ENCODE peak calls at places on chromosome 19, in eight cellular contexts. G, M, J, Q, O, I, B and A are unnamed samples.

GRCh38 chr19:42079886-42080763 is 4.2 kb downstream of the ZNF574 start:
- DNase-seq in G (no peak), M (no peak), J (no peak), Q (no peak), O (no peak), I (no peak), B (no peak), A (no peak)

GRCh38 chr19:12987190-12987589 is 8.1 kb upstream of the NFIX start:
- DNase-seq in G (no peak), M (no peak), J (no peak), Q (no peak), O (no peak), I (no peak), B (no peak), A (no peak)

GRCh38 chr19:46606019-46606418 is 4.9 kb downstream of the CALM3 start:
- DNase-seq in G (no peak), M (no peak), J (no peak), Q (no peak), O (no peak), I (no peak), B (no peak), A (no peak)

GRCh38 chr19:47176071-47176626 is 45.5 kb downstream of the SAE1 start:
- DNase-seq in G (no peak), M (no peak), J (no peak), Q (no peak), O (peak), I (no peak), B (peak), A (peak)

GRCh38 chr19:609001-609340 is 19.3 kb downstream of the HCN2 start:
- DNase-seq in G (no peak), M (peak), J (no peak), Q (peak), O (peak), I (no peak), B (no peak), A (no peak)

GRCh38 chr19:11480081-11480926 is 542 bp downstream of the ELAVL3 start:
- DNase-seq in G (no peak), M (no peak), J (no peak), Q (no peak), O (no peak), I (no peak), B (no peak), A (no peak)

GRCh38 chr19:44603201-44603945 is 10.0 kb upstream of the IGSF23 start:
- DNase-seq in G (peak), M (no peak), J (peak), Q (no peak), O (peak), I (no peak), B (peak), A (peak)

GRCh38 chr19:38715540-38715939 is 28.7 kb downstream of the CAPN12 start:
- DNase-seq in G (peak), M (no peak), J (no peak), Q (no peak), O (no peak), I (no peak), B (no peak), A (no peak)

GRCh38 chr19:30060872-30061556 is 119.0 kb downstream of the URI1 start:
- DNase-seq in G (no peak), M (no peak), J (no peak), Q (peak), O (no peak), I (no peak), B (no peak), A (no peak)

GRCh38 chr19:47719047-47719885 is 6.0 kb downstream of the EHD2 start:
- DNase-seq in G (peak), M (peak), J (peak), Q (peak), O (peak), I (no peak), B (peak), A (peak)

GRCh38 chr19:17877696-17878095 is 6.0 kb downstream of the SLC5A5 start:
- DNase-seq in G (no peak), M (no peak), J (no peak), Q (no peak), O (no peak), I (no peak), B (no peak), A (no peak)

GRCh38 chr19:47778954-47779351 is 450 bp downstream of the SELENOW start:
- DNase-seq in G (peak), M (peak), J (no peak), Q (peak), O (peak), I (no peak), B (no peak), A (peak)

GRCh38 chr19:7915250-7916136 is 863 bp downstream of the TGFBR3L start:
- DNase-seq in G (no peak), M (no peak), J (no peak), Q (no peak), O (no peak), I (no peak), B (no peak), A (no peak)

GRCh38 chr19:45294291-45295029 is 28.2 kb downstream of the CKM start:
- DNase-seq in G (peak), M (peak), J (no peak), Q (no peak), O (no peak), I (no peak), B (no peak), A (no peak)

GRCh38 chr19:409006-409514 is at the start of gene C2CD4C:
- DNase-seq in G (no peak), M (no peak), J (no peak), Q (no peak), O (no peak), I (peak), B (no peak), A (peak)

GRCh38 chr19:47542030-47542475 is 27.2 kb upstream of the NAPA start:
- DNase-seq in G (peak), M (no peak), J (no peak), Q (no peak), O (peak), I (no peak), B (no peak), A (peak)

GRCh38 chr19:31073485-31074221 is 275.6 kb downstream of the TSHZ3 start:
- DNase-seq in G (no peak), M (no peak), J (no peak), Q (no peak), O (no peak), I (no peak), B (no peak), A (no peak)

GRCh38 chr19:6221220-6221877 is 58.4 kb downstream of the MLLT1 start:
- DNase-seq in G (no peak), M (no peak), J (no peak), Q (no peak), O (no peak), I (no peak), B (no peak), A (no peak)

GRCh38 chr19:1400281-1401137 is 833 bp downstream of the GAMT start:
- DNase-seq in G (peak), M (no peak), J (no peak), Q (no peak), O (no peak), I (no peak), B (no peak), A (peak)

GRCh38 chr19:10988380-10988779 is 27.6 kb downstream of the SMARCA4 start:
- DNase-seq in G (no peak), M (no peak), J (no peak), Q (no peak), O (no peak), I (no peak), B (no peak), A (no peak)

GRCh38 chr19:23071087-23071511 is 45.7 kb upstream of the ZNF730 start:
- DNase-seq in G (peak), M (no peak), J (no peak), Q (no peak), O (no peak), I (no peak), B (peak), A (peak)

GRCh38 chr19:52722062-52723005 is 12.5 kb downstream of the ZNF611 start:
- DNase-seq in G (no peak), M (no peak), J (peak), Q (no peak), O (peak), I (no peak), B (peak), A (peak)

GRCh38 chr19:57410748-57411671 is at the start of gene ZNF17:
- DNase-seq in G (peak), M (peak), J (peak), Q (peak), O (peak), I (peak), B (peak), A (peak)

GRCh38 chr19:2793577-2793976 is 8.3 kb downstream of the THOP1 start:
- DNase-seq in G (no peak), M (no peak), J (no peak), Q (no peak), O (no peak), I (no peak), B (no peak), A (no peak)

GRCh38 chr19:16544468-16545231 is 2.4 kb upstream of the CHERP start:
- DNase-seq in G (no peak), M (no peak), J (no peak), Q (no peak), O (no peak), I (no peak), B (no peak), A (no peak)

GRCh38 chr19:45790942-45791341 is 1.7 kb downstream of the DMWD start:
- DNase-seq in G (peak), M (no peak), J (no peak), Q (no peak), O (no peak), I (no peak), B (no peak), A (no peak)

GRCh38 chr19:53877361-53877766 is 4.6 kb upstream of the PRKCG start:
- DNase-seq in G (no peak), M (no peak), J (no peak), Q (no peak), O (peak), I (no peak), B (no peak), A (no peak)

GRCh38 chr19:44164673-44165512 is at the start of gene ZNF226:
- DNase-seq in G (peak), M (peak), J (peak), Q (peak), O (peak), I (peak), B (peak), A (peak)

GRCh38 chr19:49432141-49433073 is 7.2 kb downstream of the GFY start:
- DNase-seq in G (no peak), M (no peak), J (no peak), Q (peak), O (no peak), I (no peak), B (no peak), A (no peak)

GRCh38 chr19:8512115-8512967 is 1.6 kb downstream of the ZNF414 start:
- DNase-seq in G (no peak), M (no peak), J (no peak), Q (peak), O (no peak), I (no peak), B (no peak), A (no peak)

GRCh38 chr19:45400192-45400591 is 4.7 kb downstream of the PPP1R13L start:
- DNase-seq in G (no peak), M (no peak), J (no peak), Q (no peak), O (no peak), I (no peak), B (no peak), A (no peak)

GRCh38 chr19:29724741-29725140 is 9.7 kb upstream of the C19orf12 start:
- DNase-seq in G (no peak), M (no peak), J (no peak), Q (no peak), O (no peak), I (no peak), B (no peak), A (no peak)

GRCh38 chr19:21498651-21499050 is 6.8 kb upstream of the ZNF429 start:
- DNase-seq in G (no peak), M (no peak), J (no peak), Q (no peak), O (peak), I (no peak), B (peak), A (no peak)

GRCh38 chr19:45526143-45526542 is 18.9 kb downstream of the VASP start:
- DNase-seq in G (peak), M (no peak), J (no peak), Q (peak), O (peak), I (no peak), B (peak), A (peak)

GRCh38 chr19:4399871-4400768 is at the start of gene SH3GL1:
- DNase-seq in G (peak), M (peak), J (peak), Q (peak), O (peak), I (peak), B (peak), A (peak)

GRCh38 chr19:42421591-42422031 is 5.6 kb downstream of the LIPE start:
- DNase-seq in G (peak), M (no peak), J (no peak), Q (no peak), O (peak), I (no peak), B (no peak), A (no peak)

GRCh38 chr19:1239796-1240737 is 1.5 kb upstream of the ATP5F1D start:
- DNase-seq in G (peak), M (peak), J (no peak), Q (peak), O (peak), I (peak), B (peak), A (peak)

GRCh38 chr19:39342647-39343305 is 555 bp downstream of the SAMD4B start:
- DNase-seq in G (peak), M (no peak), J (no peak), Q (peak), O (no peak), I (no peak), B (no peak), A (no peak)